ENCODE peak calls at places on chromosome 19, in six cellular contexts. Y is body of pancreas, O is Karpas-422, A is endodermal cell, U is upper lobe of right lung, Q is bronchial epithelial cell. P is an unnamed sample.

GRCh38 chr19:5480427-5480836 is 25.2 kb downstream of the ZNRF4 start:
- DNase-seq in Y (peak), O (peak), A (peak), U (no peak), Q (peak), P (peak)

GRCh38 chr19:58181902-58182576 is 822 bp upstream of the ZNF274 start:
- DNase-seq in Y (peak), O (peak), A (peak), U (no peak), Q (peak), P (peak)

GRCh38 chr19:30549151-30549550 is 177.0 kb downstream of the ZNF536 start:
- DNase-seq in Y (no peak), O (no peak), A (no peak), U (no peak), Q (no peak), P (no peak)

GRCh38 chr19:719081-719512 is 10.4 kb downstream of the PALM start:
- DNase-seq in Y (peak), O (no peak), A (no peak), U (no peak), Q (no peak), P (no peak)

GRCh38 chr19:35717665-35718344 is at the start of gene KMT2B:
- DNase-seq in Y (no peak), O (no peak), A (no peak), U (no peak), Q (no peak), P (no peak)

GRCh38 chr19:674282-675151 is 1.7 kb upstream of the FSTL3 start:
- DNase-seq in Y (no peak), O (no peak), A (no peak), U (no peak), Q (no peak), P (no peak)

GRCh38 chr19:40697007-40697406 is 6.6 kb upstream of the NUMBL start:
- DNase-seq in Y (no peak), O (no peak), A (no peak), U (no peak), Q (no peak), P (no peak)

GRCh38 chr19:1400281-1401137 is 833 bp downstream of the GAMT start:
- DNase-seq in Y (peak), O (peak), A (no peak), U (no peak), Q (no peak), P (no peak)

GRCh38 chr19:36245210-36246005 is 30.5 kb downstream of the ZNF146 start:
- DNase-seq in Y (peak), O (no peak), A (peak), U (no peak), Q (no peak), P (peak)

GRCh38 chr19:29384676-29385075 is 141.1 kb upstream of the VSTM2B start:
- DNase-seq in Y (no peak), O (peak), A (peak), U (no peak), Q (no peak), P (no peak)

DNA sequence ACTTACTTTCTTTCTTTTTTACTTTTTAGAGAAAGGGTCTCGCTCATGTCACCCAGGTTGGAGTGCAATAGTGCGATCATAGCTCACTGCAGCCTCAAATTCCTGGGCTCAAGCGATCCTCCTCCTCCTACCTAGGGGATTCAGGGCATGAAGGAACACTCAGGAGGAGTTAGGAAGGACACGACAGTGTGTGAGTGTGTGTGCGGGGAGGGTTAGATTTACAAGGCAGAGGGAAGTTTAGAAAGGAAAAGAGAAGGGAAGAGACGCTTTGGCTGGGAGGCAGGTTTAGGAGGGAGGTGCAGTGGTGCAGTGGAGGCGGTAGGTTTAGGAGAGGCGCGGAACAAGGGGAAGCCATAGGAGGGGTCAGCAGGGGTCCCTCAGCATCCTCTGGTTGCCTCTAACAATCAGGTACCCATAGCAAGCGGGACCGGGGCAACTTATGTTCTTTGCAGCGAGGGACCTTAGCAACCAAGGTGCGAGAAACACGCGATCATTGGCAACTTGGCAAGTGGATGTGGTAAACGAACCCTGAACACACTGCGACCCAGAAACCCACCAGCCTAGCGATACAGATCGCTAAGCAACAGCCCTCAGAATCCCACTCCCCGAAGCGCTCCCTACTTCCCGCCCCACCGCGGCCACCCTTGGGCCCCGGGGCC is 501 bp downstream of the SIRT2 start:
- DNase-seq in Y (no peak), O (peak), A (no peak), U (no peak), Q (peak), P (peak)
- H3K4me3 ChIP-seq in Y (peak), O (peak), A (peak), U (peak), Q (peak), P (peak)

DNA sequence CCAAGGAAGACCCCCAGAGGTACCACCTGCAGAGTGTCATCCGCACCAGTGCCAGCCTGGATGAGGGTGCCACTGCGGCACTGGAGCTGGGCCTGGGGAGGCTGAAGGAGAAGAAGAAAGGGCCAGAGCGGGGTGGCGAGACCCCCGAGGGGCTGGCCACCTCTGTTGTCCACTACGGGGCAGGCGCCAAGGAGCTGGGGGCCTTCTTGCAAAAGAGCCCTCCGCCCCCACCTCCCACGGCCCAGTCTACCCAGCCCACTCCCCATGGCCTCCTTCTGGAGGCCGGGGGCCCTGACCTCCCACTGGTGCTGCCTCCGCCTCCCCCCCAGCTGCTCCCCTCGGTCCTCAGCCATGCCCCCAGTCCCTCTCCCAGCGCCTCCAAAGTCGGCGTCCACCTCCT is 5.4 kb downstream of the PRR12 start:
- DNase-seq in Y (no peak), O (no peak), A (no peak), U (no peak), Q (no peak), P (no peak)
- H3K4me3 ChIP-seq in Y (no peak), O (no peak), A (no peak), U (no peak), Q (no peak), P (no peak)

DNA sequence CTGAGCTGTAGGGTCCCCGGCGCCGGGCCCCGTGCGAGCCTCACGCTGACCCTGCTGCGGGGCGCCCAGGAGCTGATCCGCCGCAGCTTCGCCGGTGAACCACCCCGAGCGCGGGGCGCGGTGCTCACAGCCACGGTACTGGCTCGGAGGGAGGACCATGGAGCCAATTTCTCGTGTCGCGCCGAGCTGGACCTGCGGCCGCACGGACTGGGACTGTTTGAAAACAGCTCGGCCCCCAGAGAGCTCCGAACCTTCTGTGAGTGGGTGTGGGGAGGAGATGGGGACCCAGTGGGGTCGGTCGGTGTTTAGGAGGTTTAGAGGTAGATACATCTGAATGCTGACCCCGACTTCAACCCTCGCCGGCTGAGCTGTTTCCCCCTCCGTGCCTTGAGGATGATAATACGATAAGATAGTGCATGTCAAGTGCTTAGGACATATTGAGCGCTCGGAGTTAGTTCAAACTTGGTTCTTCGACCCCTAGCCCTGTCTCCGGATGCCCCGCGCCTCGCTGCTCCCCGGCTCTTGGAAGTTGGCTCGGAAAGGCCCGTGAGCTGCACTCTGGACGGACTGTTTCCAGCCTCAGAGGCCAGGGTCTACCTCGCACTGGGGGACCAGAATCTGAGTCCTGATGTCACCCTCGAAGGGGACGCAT is 1.9 kb downstream of the ICAM5 start:
- DNase-seq in Y (no peak), O (no peak), A (no peak), U (no peak), Q (no peak), P (no peak)
- H3K4me3 ChIP-seq in Y (no peak), O (no peak), A (peak), U (peak), Q (peak), P (peak)

DNA sequence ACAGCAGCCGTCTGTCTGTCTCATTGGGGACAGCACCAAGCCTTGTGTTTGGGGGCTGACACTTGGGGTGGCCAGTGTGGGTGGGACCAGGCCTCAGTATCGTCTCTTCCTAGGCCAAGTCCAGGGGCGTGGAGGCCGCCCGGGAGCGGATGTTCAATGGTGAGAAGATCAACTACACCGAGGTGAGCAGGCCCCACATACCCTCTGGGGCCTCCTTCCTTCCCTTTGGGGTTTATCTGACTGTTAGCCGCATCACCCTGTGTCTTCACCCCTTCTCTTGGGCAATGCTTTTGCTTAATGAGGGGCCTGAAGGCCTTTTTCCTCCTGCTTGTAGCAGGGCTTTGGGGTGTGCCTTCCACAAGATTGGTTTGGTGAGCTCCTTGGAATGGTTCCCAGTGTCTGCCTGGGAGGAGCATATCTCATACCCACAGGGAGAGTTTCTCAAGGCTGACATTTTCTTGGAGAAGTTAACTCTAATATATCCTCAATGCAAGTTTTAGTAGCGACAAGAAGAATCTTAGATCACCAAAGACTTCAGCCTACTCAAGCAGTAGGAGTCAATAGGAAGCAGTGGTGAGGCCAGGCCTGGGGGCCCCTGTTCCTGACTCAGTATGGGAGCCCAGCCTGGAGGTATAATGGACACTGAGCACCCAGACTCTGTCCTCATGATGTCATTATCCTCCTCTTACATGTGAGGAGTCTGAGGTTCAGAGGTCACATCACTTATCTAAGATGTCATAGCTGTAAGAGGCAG is 1.9 kb downstream of the GPI start:
- DNase-seq in Y (no peak), O (no peak), A (no peak), U (no peak), Q (peak), P (peak)
- H3K4me3 ChIP-seq in Y (no peak), O (peak), A (peak), U (peak), Q (no peak), P (peak)

GRCh38 chr19:17950310-17951150 is 16.4 kb upstream of the KCNN1 start:
- DNase-seq in Y (no peak), O (no peak), A (peak), U (no peak), Q (no peak), P (no peak)
- H3K4me3 ChIP-seq in Y (no peak), O (peak), A (peak), U (no peak), Q (no peak), P (no peak)

GRCh38 chr19:48964205-48965032 is 690 bp upstream of the FTL start:
- DNase-seq in Y (peak), O (no peak), A (no peak), U (no peak), Q (no peak), P (peak)

GRCh38 chr19:48961673-48962028 is 3.5 kb upstream of the FTL start:
- DNase-seq in Y (no peak), O (no peak), A (peak), U (peak), Q (no peak), P (no peak)

GRCh38 chr19:48962029-48962848 is 2.9 kb upstream of the FTL start:
- DNase-seq in Y (peak), O (peak), A (peak), U (peak), Q (no peak), P (peak)

GRCh38 chr19:48963371-48964204 is 1.5 kb upstream of the FTL start:
- DNase-seq in Y (peak), O (peak), A (peak), U (peak), Q (peak), P (peak)

GRCh38 chr19:48962849-48963165 is 2.3 kb upstream of the FTL start:
- DNase-seq in Y (no peak), O (no peak), A (peak), U (no peak), Q (no peak), P (no peak)
- H3K4me3 ChIP-seq in Y (no peak), O (peak), A (no peak), U (no peak), Q (no peak), P (no peak)

DNA sequence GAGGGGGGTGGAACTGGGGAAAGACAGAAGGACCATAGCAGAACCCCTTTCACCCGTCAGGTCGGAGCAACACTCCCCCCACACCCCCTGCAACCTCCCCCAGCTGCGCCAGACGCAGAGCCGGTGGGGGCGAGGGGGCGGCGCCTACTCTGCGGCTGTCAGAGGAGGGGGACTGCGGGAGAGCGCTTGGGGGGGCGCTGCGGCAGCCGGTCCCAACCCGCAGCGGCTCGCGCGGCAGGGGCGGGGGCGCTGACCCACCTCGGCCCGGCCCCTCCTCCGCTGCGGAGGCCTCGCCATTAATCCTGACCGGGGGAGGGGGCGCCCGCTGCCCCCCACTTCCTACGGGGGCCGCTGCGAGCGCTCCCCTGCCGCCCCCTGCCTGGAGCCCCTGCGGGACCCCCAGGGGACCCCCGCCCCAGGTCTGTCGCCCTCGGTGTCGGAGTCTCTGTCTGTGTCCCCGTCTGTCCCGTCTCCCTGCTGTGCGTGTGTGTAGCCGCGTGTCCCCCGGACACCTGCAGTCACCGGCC is 7.9 kb upstream of the NFIC start:
- DNase-seq in Y (peak), O (no peak), A (no peak), U (no peak), Q (no peak), P (no peak)
- H3K4me3 ChIP-seq in Y (peak), O (peak), A (no peak), U (peak), Q (peak), P (peak)

GRCh38 chr19:4379383-4380253 is 20.7 kb downstream of the SH3GL1 start:
- DNase-seq in Y (peak), O (peak), A (no peak), U (peak), Q (peak), P (no peak)
- H3K4me3 ChIP-seq in Y (no peak), O (peak), A (no peak), U (no peak), Q (no peak), P (no peak)

DNA sequence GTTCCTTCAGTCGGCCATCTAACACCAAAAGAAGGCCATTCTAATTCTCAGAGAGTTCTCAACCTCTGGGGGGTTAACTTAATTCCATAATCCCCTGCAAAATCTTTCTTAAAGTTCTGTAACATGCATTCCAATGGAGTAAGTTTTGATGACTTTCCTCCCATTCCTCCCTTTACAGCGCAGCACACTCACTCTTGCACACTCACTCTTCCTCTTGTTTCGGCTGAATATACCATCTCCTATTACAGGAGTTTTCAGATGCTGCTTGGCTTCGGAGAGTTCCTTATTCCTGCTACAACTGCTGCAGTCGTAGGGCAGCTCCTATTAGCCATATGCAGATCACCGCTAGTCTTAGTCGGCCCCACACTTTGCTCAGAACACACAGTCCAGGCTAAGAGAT is 53.6 kb downstream of the OR10H4 start:
- DNase-seq in Y (no peak), O (no peak), A (no peak), U (no peak), Q (no peak), P (no peak)
- H3K4me3 ChIP-seq in Y (no peak), O (peak), A (no peak), U (peak), Q (no peak), P (peak)

GRCh38 chr19:46412983-46413261 is 442 bp downstream of the CCDC8 start:
- DNase-seq in Y (no peak), O (no peak), A (no peak), U (no peak), Q (no peak), P (no peak)

GRCh38 chr19:46413262-46414031 is at the start of gene CCDC8:
- DNase-seq in Y (peak), O (no peak), A (peak), U (peak), Q (peak), P (peak)

GRCh38 chr19:46410205-46411087 is 2.9 kb downstream of the CCDC8 start:
- DNase-seq in Y (no peak), O (no peak), A (no peak), U (no peak), Q (no peak), P (no peak)

GRCh38 chr19:46412034-46412982 is 1.1 kb downstream of the CCDC8 start:
- DNase-seq in Y (peak), O (no peak), A (peak), U (no peak), Q (no peak), P (no peak)

GRCh38 chr19:46411088-46412033 is 2.0 kb downstream of the CCDC8 start:
- DNase-seq in Y (no peak), O (no peak), A (no peak), U (no peak), Q (no peak), P (no peak)
- H3K4me3 ChIP-seq in Y (peak), O (no peak), A (peak), U (peak), Q (peak), P (peak)

P was measured in fibroblast of lung.